ENCODE peak calls at places on chromosomes 16 and 17, in eight cellular contexts. Z, X, B, N, I, G, D and T are unnamed samples.
A peak's percentile ranks its signal among the peaks of the same experiment; 100 is the strongest.

GRCh38 chr16:30409125-30410060 is 2.0 kb downstream of the ZNF771 start:
- DNase-seq in Z (peak; percentile 94), X (peak; percentile 80), B (peak; percentile 94), N (peak; percentile 88), I (peak; percentile 91), G (peak; percentile 96), D (peak; percentile 85), T (peak; percentile 92)

GRCh38 chr17:2965621-2966275 is 97.7 kb downstream of the OR1D5 start:
- DNase-seq in Z (no peak), X (peak; percentile 74), B (no peak), N (peak; percentile 90), I (no peak), G (no peak), D (no peak), T (no peak)

GRCh38 chr17:79054200-79054599 is 20.4 kb upstream of the ENGASE start:
- DNase-seq in Z (no peak), X (no peak), B (no peak), N (no peak), I (no peak), G (no peak), D (no peak), T (no peak)

GRCh38 chr16:1183235-1183907 is 30.5 kb downstream of the CACNA1H start:
- DNase-seq in Z (no peak), X (peak; percentile 63), B (no peak), N (peak; percentile 58), I (peak; percentile 87), G (no peak), D (no peak), T (no peak)

GRCh38 chr16:65415460-65415859 is 293.6 kb upstream of the CDH11 start:
- DNase-seq in Z (no peak), X (peak; percentile 12), B (no peak), N (no peak), I (no peak), G (no peak), D (no peak), T (no peak)

GRCh38 chr17:39634384-39634871 is 2.5 kb upstream of the STARD3 start:
- DNase-seq in Z (no peak), X (peak; percentile 44), B (peak; percentile 62), N (peak; percentile 85), I (no peak), G (no peak), D (peak; percentile 49), T (no peak)

GRCh38 chr17:74369221-74369620 is 1.9 kb downstream of the GPR142 start:
- DNase-seq in Z (no peak), X (no peak), B (peak; percentile 38), N (no peak), I (no peak), G (no peak), D (no peak), T (peak; percentile 48)

GRCh38 chr16:27700596-27700995 is 150.7 kb downstream of the KATNIP start:
- DNase-seq in Z (no peak), X (no peak), B (no peak), N (no peak), I (no peak), G (peak; percentile 14), D (no peak), T (no peak)

GRCh38 chr17:75475851-75476250 is 19.4 kb downstream of the TMEM94 start:
- DNase-seq in Z (no peak), X (peak; percentile 18), B (no peak), N (no peak), I (no peak), G (no peak), D (no peak), T (no peak)

GRCh38 chr17:48026503-48027321 is 10.9 kb downstream of the COPZ2 start:
- DNase-seq in Z (peak; percentile 86), X (peak; percentile 88), B (peak; percentile 87), N (peak; percentile 90), I (peak; percentile 86), G (peak; percentile 92), D (peak; percentile 77), T (peak; percentile 85)

GRCh38 chr17:8585911-8586310 is 44.6 kb downstream of the MYH10 start:
- DNase-seq in Z (no peak), X (no peak), B (no peak), N (no peak), I (no peak), G (no peak), D (no peak), T (no peak)

GRCh38 chr16:85304337-85304736 is 192.1 kb upstream of the CIBAR2 start:
- DNase-seq in Z (no peak), X (no peak), B (peak; percentile 89), N (no peak), I (no peak), G (peak; percentile 65), D (peak; percentile 21), T (no peak)

GRCh38 chr16:24776486-24777220 is 47.2 kb downstream of the TNRC6A start:
- DNase-seq in Z (no peak), X (peak; percentile 33), B (no peak), N (no peak), I (no peak), G (no peak), D (no peak), T (no peak)

GRCh38 chr16:17229766-17230165 is 241.0 kb downstream of the XYLT1 start:
- DNase-seq in Z (no peak), X (no peak), B (no peak), N (no peak), I (no peak), G (no peak), D (no peak), T (no peak)

GRCh38 chr16:81523387-81524115 is 78.9 kb downstream of the CMIP start:
- DNase-seq in Z (peak; percentile 74), X (peak; percentile 87), B (no peak), N (peak; percentile 65), I (peak; percentile 49), G (no peak), D (no peak), T (no peak)

GRCh38 chr16:20903889-20904506 is 3.4 kb downstream of the LYRM1 start:
- DNase-seq in Z (no peak), X (no peak), B (no peak), N (no peak), I (no peak), G (no peak), D (no peak), T (no peak)

GRCh38 chr16:20905576-20905975 is 5.0 kb downstream of the LYRM1 start:
- DNase-seq in Z (no peak), X (peak; percentile 16), B (no peak), N (no peak), I (no peak), G (no peak), D (no peak), T (no peak)

GRCh38 chr16:20904507-20905079 is 4.0 kb downstream of the LYRM1 start:
- DNase-seq in Z (no peak), X (peak; percentile 60), B (peak; percentile 76), N (no peak), I (no peak), G (no peak), D (peak; percentile 70), T (no peak)

GRCh38 chr16:20906871-20907255 is 6.3 kb downstream of the LYRM1 start:
- DNase-seq in Z (no peak), X (no peak), B (no peak), N (no peak), I (no peak), G (no peak), D (no peak), T (no peak)

GRCh38 chr16:20906225-20906870 is 5.8 kb downstream of the LYRM1 start:
- DNase-seq in Z (no peak), X (peak; percentile 85), B (no peak), N (no peak), I (peak; percentile 54), G (no peak), D (no peak), T (no peak)
- H3K4me1 ChIP-seq in Z (peaks cover 70% of the 10 kb centered on the region), X (peaks cover 23% of the 10 kb centered on the region), B (peaks cover 35% of the 10 kb centered on the region), N (peaks cover 74% of the 10 kb centered on the region), I (peaks cover 24% of the 10 kb centered on the region), G (peaks cover 41% of the 10 kb centered on the region), D (peaks cover 34% of the 10 kb centered on the region), T (peaks cover 50% of the 10 kb centered on the region)

GRCh38 chr16:49833796-49834195 is 22.1 kb downstream of the ZNF423 start:
- DNase-seq in Z (no peak), X (no peak), B (no peak), N (no peak), I (no peak), G (peak; percentile 53), D (no peak), T (no peak)
- H3K4me1 ChIP-seq in Z (peaks cover 75% of the 10 kb centered on the region), X (no peaks in the 10 kb centered on the region), B (peaks cover 12% of the 10 kb centered on the region), N (no peaks in the 10 kb centered on the region), I (peaks cover 20% of the 10 kb centered on the region), G (no peaks in the 10 kb centered on the region), D (no peaks in the 10 kb centered on the region), T (peaks cover 24% of the 10 kb centered on the region)

DNA sequence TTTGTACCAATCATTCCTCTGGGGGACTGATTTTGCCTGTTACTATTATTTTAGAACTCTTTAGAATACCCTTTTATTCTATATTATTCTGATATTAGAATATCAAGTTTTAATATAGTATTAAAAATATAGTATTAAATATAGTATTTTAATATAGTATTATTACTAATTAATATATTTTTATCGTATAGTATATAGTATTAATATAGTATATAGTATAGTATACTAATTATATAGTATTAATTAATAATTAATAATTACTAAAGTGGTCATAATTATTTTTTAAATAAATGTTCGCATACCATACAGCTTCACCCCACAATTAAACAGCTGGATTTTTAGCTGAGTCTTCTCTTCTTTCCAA is 73.3 kb downstream of the GNAO1 start:
- DNase-seq in Z (no peak), X (no peak), B (no peak), N (no peak), I (no peak), G (no peak), D (no peak), T (no peak)
- H3K4me1 ChIP-seq in Z (peaks cover 71% of the 10 kb centered on the region), X (peaks cover 5% of the 10 kb centered on the region), B (no peaks in the 10 kb centered on the region), N (no peaks in the 10 kb centered on the region), I (peaks cover 3% of the 10 kb centered on the region), G (no peaks in the 10 kb centered on the region), D (no peaks in the 10 kb centered on the region), T (no peaks in the 10 kb centered on the region)

GRCh38 chr17:41906465-41907184 is 12.1 kb downstream of the ACLY start:
- DNase-seq in Z (no peak), X (peak; percentile 35), B (no peak), N (peak; percentile 65), I (peak; percentile 64), G (no peak), D (no peak), T (no peak)

GRCh38 chr17:41907633-41908539 is 10.9 kb downstream of the ACLY start:
- DNase-seq in Z (no peak), X (peak; percentile 42), B (no peak), N (peak; percentile 99), I (no peak), G (no peak), D (no peak), T (no peak)

GRCh38 chr17:41905172-41905571 is 13.6 kb downstream of the ACLY start:
- DNase-seq in Z (no peak), X (no peak), B (no peak), N (no peak), I (no peak), G (no peak), D (no peak), T (no peak)

GRCh38 chr17:41909088-41909487 is 9.7 kb downstream of the ACLY start:
- DNase-seq in Z (no peak), X (no peak), B (no peak), N (no peak), I (no peak), G (no peak), D (no peak), T (no peak)

DNA sequence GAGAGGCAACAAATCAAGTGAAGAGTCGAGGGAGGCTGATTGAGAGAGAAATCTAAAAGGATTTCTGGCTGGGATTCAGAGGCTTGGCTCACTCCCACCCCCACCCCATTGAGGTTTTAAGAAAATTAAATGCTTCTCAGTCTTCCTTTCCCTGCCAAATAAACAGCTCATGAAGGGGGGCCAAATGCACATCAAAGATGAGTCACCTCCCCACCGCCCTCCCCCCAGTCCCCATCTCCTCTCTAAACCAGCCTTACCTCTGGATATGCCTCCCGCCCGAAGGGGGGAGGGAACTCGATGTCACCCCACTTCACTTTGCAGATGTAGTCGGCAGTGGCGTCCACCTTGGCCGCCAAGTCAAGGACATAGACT is 11.6 kb downstream of the ACLY start:
- DNase-seq in Z (no peak), X (peak; percentile 82), B (no peak), N (peak; percentile 67), I (peak; percentile 75), G (no peak), D (no peak), T (no peak)
- H3K4me1 ChIP-seq in Z (no peaks in the 10 kb centered on the region), X (peaks cover 33% of the 10 kb centered on the region), B (no peaks in the 10 kb centered on the region), N (peaks cover 91% of the 10 kb centered on the region), I (no peaks in the 10 kb centered on the region), G (peaks cover 25% of the 10 kb centered on the region), D (no peaks in the 10 kb centered on the region), T (no peaks in the 10 kb centered on the region)